ENCODE peak calls at places on chromosomes 5 and 9, in ten cellular contexts. I is suprapubic skin, C is K562, Z is tibial nerve, M is testis, V is uterus, Q is esophagus squamous epithelium, E is stomach, U is thyroid gland, B is adrenal gland. T is an unnamed sample.

GRCh38 chr9:89525673-89526374 is 27.9 kb upstream of the SEMA4D start:
- DNase-seq in U (no peak), Q (no peak), Z (no peak), B (no peak), V (no peak), E (no peak), M (no peak), I (no peak), C (no peak), T (no peak)

GRCh38 chr5:67983251-67983941 is 232.2 kb upstream of the PIK3R1 start:
- DNase-seq in U (no peak), Q (no peak), B (no peak), I (no peak), M (no peak), E (no peak), C (no peak), Z (no peak), V (no peak), T (no peak)

GRCh38 chr5:176365663-176366574 is 632 bp downstream of the ARL10 start:
- DNase-seq in V (no peak), E (no peak), I (no peak), C (no peak), Z (no peak), Q (no peak), U (peak), B (no peak), M (peak), T (peak)

GRCh38 chr9:68697846-68698245 is 7.2 kb upstream of the PIP5K1B start:
- DNase-seq in B (no peak), E (no peak), C (no peak), Q (no peak), M (no peak), I (no peak), U (no peak), Z (no peak), V (no peak), T (no peak)

GRCh38 chr5:131275996-131276535 is 12.2 kb downstream of the CDC42SE2 start:
- DNase-seq in M (no peak), U (no peak), E (no peak), Q (no peak), C (no peak), Z (no peak), V (no peak), I (no peak), B (no peak), T (no peak)

GRCh38 chr5:141001466-141001853 is 35.2 kb downstream of the PCDHAC2 start:
- DNase-seq in I (no peak), Q (no peak), Z (no peak), E (no peak), V (peak), U (peak), B (no peak), M (peak), C (no peak), T (no peak)

GRCh38 chr5:10489810-10490426 is 48.2 kb downstream of the ROPN1L start:
- DNase-seq in V (no peak), I (no peak), U (no peak), M (no peak), B (no peak), C (no peak), Q (no peak), E (no peak), Z (no peak), T (no peak)

GRCh38 chr5:32753051-32753450 is 41.9 kb downstream of the NPR3 start:
- DNase-seq in Z (no peak), Q (no peak), M (no peak), C (no peak), E (no peak), U (no peak), I (no peak), V (no peak), B (no peak), T (no peak)

DNA sequence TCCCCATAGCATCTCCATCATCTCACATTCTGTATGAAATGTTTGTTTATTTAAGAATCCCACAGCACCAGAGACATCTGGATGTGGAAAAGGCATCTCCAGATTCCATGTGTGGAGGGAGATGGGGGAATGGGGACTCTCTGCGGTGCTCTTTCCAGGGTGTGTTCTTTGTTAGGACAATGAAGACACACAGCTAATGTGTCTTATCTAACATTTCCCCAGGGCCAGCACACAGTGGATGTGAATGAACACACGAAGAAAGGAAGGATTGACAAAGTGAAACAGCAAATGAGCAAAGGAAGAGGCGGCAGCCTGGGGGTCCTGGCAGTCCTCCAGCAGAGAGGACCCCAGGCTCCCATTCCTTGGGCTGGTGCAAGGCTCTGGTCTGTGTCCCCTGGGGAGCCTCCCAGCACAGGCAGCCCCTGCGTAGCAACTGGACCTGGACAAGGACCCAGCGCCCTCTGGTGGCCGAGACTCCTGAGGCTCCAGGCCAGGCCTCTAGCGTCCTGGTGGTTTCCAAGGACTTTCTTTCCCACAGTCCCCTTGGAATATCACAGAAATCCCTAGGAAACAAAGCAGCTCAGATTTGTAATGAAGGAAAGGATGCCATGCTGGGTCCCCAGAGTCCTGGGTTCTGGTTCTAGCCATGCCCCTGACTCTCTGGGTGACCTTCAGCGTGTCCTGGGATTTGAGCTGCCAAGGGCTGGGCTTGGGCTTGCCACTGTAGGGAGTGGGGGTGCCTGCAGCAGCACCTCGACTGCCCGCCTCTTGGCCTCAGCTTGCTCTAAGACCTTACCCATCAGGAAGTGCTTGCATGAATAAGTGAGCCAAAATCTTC is 3.5 kb upstream of the PDLIM7 start:
- DNase-seq in C (peak), E (peak), I (peak), U (peak), Q (peak), B (peak), V (peak), M (peak), Z (peak), T (peak)
- TF ChIP-seq POLR2A in C (no peak), E (no peak), I (no peak), U (no peak), Q (no peak), B (no peak), V (no peak), M (no peak), Z (no peak), T (no peak)

GRCh38 chr5:116557669-116558271 is 16.9 kb downstream of the SEMA6A start:
- DNase-seq in B (no peak), M (no peak), I (no peak), E (no peak), Q (no peak), U (no peak), C (no peak), Z (no peak), V (no peak), T (no peak)
- TF ChIP-seq CTCF in B (peak), M (no peak), I (peak), E (peak), Q (peak), U (peak), C (peak), Z (peak), V (peak), T (peak)

DNA sequence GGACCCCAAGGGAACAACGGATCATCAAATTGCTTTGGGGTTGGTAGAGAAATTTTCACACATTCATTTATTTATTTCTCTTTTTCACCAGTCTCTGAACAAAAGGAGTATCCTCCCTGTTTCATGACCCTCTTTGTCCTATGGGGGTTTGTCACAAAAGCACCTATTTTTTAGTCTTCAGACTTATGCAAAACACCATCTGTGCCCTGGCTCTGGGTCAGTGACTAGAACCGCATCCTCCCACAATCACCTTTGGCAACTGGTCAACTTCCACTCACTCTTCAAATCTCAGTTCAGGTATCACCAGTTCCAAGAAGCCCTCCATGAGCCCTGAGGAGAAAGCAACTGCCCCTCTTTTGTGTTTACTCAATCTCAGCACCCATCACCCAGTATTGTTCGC is 395.7 kb downstream of the CDK5RAP2 start:
- DNase-seq in M (no peak), B (no peak), I (no peak), V (no peak), U (no peak), C (no peak), E (no peak), Q (no peak), Z (no peak), T (no peak)
- H3K4me3 ChIP-seq in M (no peak), B (no peak), I (no peak), V (no peak), U (no peak), C (no peak), E (no peak), Q (no peak), Z (no peak), T (no peak)

GRCh38 chr9:97972753-97973152 is 10.4 kb upstream of the ANP32B start:
- DNase-seq in Q (no peak), C (no peak), E (no peak), I (no peak), U (no peak), Z (no peak), V (no peak), M (no peak), B (no peak), T (no peak)
- TF ChIP-seq POLR2A in Q (no peak), C (no peak), E (no peak), I (no peak), U (no peak), Z (no peak), V (no peak), M (no peak), B (no peak), T (no peak)

GRCh38 chr9:15513335-15513734 is 2.6 kb upstream of the PSIP1 start:
- DNase-seq in Q (no peak), M (no peak), I (no peak), V (no peak), B (no peak), Z (no peak), C (peak), U (no peak), E (no peak), T (no peak)
- TF ChIP-seq CTCF in Q (no peak), M (no peak), I (no peak), V (no peak), B (no peak), Z (no peak), C (peak), U (no peak), E (no peak), T (no peak)

GRCh38 chr5:86617309-86617755 is 409 bp upstream of the COX7C start:
- DNase-seq in U (no peak), Q (no peak), E (no peak), M (no peak), B (no peak), Z (no peak), I (no peak), C (no peak), V (no peak), T (no peak)
- H3K4me3 ChIP-seq in U (no peak), Q (peak), E (peak), M (peak), B (peak), Z (peak), I (peak), C (no peak), V (peak), T (no peak)

GRCh38 chr5:172717481-172718195 is 53.4 kb downstream of the DUSP1 start:
- DNase-seq in E (no peak), C (no peak), Z (no peak), Q (no peak), I (no peak), B (no peak), M (no peak), V (no peak), U (no peak), T (no peak)
- TF ChIP-seq POLR2A in E (no peak), C (no peak), Z (no peak), Q (no peak), I (no peak), B (no peak), M (no peak), V (no peak), U (no peak), T (no peak)

GRCh38 chr9:128203024-128203841 is at the start of gene DNM1:
- DNase-seq in V (no peak), Q (no peak), U (peak), I (no peak), M (peak), C (peak), B (peak), Z (no peak), E (peak), T (peak)

GRCh38 chr9:128205296-128205944 is 2.2 kb downstream of the DNM1 start:
- DNase-seq in Z (no peak), B (no peak), V (no peak), I (no peak), E (no peak), M (no peak), U (no peak), C (peak), Q (no peak), T (no peak)

GRCh38 chr9:128202648-128203023 is 543 bp upstream of the DNM1 start:
- DNase-seq in M (no peak), C (no peak), U (no peak), Z (no peak), E (no peak), Q (no peak), V (no peak), B (no peak), I (no peak), T (no peak)

GRCh38 chr9:128204858-128205257 is 1.7 kb downstream of the DNM1 start:
- DNase-seq in U (no peak), V (no peak), Z (no peak), B (no peak), E (no peak), M (no peak), I (no peak), Q (no peak), C (no peak), T (no peak)

DNA sequence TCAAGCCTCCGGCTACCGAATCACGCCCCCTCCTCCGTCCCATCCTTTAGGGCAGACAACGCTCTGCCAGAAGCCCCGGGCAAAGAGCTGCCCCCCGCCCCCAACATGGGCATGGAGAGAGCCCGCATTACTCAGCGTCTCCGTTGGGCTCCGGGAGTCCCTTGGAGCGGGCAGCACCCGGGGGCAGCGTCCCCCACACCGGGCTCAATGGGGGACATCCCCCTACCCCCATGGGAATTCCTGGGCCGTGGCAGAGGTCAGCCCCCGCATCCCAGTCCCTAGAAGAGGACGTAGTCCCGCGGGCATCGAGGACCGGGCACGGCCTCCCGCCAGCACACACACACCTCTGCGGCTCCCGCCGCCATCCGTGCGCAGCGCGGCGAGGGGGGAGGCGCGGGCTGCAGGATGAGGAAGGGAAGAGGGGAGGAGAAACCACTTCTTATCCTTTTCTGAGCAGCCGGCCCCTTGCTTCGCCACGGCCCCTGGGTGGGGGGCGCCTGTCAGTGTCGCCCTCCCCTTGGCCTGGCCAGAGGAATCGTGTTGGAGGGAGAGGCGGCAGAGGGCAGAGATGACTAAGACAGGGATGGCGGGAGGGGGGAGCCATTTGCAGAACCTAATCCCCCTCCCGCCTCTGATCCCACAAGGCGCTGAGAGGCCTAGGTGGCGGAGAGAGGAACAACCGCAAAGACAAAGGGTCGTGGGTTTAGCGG is 818 bp downstream of the DNM1 start:
- DNase-seq in Q (no peak), U (no peak), C (peak), B (no peak), V (no peak), I (no peak), M (no peak), E (no peak), Z (no peak), T (no peak)
- TF ChIP-seq CTCF in Q (no peak), U (no peak), C (peak), B (no peak), V (no peak), I (no peak), M (no peak), E (no peak), Z (no peak), T (no peak)

GRCh38 chr9:122126340-122127333 is 32.9 kb downstream of the NDUFA8 start:
- DNase-seq in Q (no peak), V (no peak), I (no peak), B (no peak), Z (no peak), C (peak), U (no peak), E (no peak), M (no peak), T (no peak)
- H3K4me3 ChIP-seq in Q (peak), V (peak), I (peak), B (no peak), Z (no peak), C (no peak), U (no peak), E (peak), M (peak), T (peak)

GRCh38 chr9:112332674-112332976 is 794 bp downstream of the PTBP3 start:
- DNase-seq in Z (no peak), Q (no peak), U (no peak), V (no peak), M (no peak), C (no peak), I (no peak), B (no peak), E (no peak), T (no peak)

GRCh38 chr9:112332272-112332671 is 1.1 kb downstream of the PTBP3 start:
- DNase-seq in E (no peak), U (no peak), V (no peak), Z (no peak), B (no peak), I (no peak), M (no peak), Q (no peak), C (no peak), T (no peak)

GRCh38 chr9:112333639-112334318 is 360 bp upstream of the PTBP3 start:
- DNase-seq in C (peak), B (peak), I (no peak), V (peak), Z (peak), U (peak), Q (peak), M (peak), E (peak), T (peak)

GRCh38 chr9:112334319-112334828 is 955 bp upstream of the PTBP3 start:
- DNase-seq in Q (no peak), I (no peak), B (no peak), Z (no peak), C (peak), U (peak), V (no peak), M (peak), E (no peak), T (no peak)

GRCh38 chr9:112332977-112333638 is at the start of gene PTBP3:
- DNase-seq in B (peak), U (peak), M (peak), C (peak), V (peak), E (peak), I (peak), Z (peak), Q (peak), T (peak)
- TF ChIP-seq POLR2A in B (peak), U (peak), M (peak), C (peak), V (peak), E (peak), I (peak), Z (peak), Q (peak), T (peak)

T was measured in heart left ventricle.